ENCODE peak calls at places on chromosomes 13 and 19, in six cellular contexts. Z is heart left ventricle, V is H54, E is esophagus squamous epithelium, N is gastrocnemius medialis, Q is lower leg skin. U is an unnamed sample.

GRCh38 chr19:17183271-17183757 is 31.8 kb upstream of the USE1 start:
- DNase-seq in V (no peak), Q (no peak), Z (no peak), N (no peak), E (no peak), U (no peak)

GRCh38 chr13:98606296-98606695 is 29.4 kb upstream of the STK24 start:
- DNase-seq in E (no peak), Z (no peak), N (no peak), Q (no peak), V (no peak), U (no peak)

GRCh38 chr13:114119196-114119595 is 13.2 kb downstream of the RASA3 start:
- DNase-seq in N (no peak), E (no peak), V (peak; percentile 93), Z (no peak), Q (no peak), U (no peak)

GRCh38 chr13:58343081-58343480 is 711.5 kb downstream of the PCDH17 start:
- DNase-seq in N (no peak), Q (no peak), E (no peak), Z (no peak), V (no peak), U (no peak)

GRCh38 chr19:46959962-46960556 is 59.6 kb upstream of the NPAS1 start:
- DNase-seq in Z (no peak), N (no peak), Q (no peak), V (no peak), E (no peak), U (no peak)

GRCh38 chr13:113880651-113881611 is 17.1 kb upstream of the GAS6 start:
- DNase-seq in V (no peak), Z (no peak), E (no peak), Q (peak; percentile 14), N (no peak), U (peak; percentile 79)

GRCh38 chr19:38337360-38337653 is 1.7 kb downstream of the CATSPERG start:
- DNase-seq in E (no peak), N (no peak), Q (no peak), V (no peak), Z (no peak), U (no peak)

GRCh38 chr19:42253245-42254082 is 1.5 kb downstream of the ERF start:
- DNase-seq in E (no peak), Z (peak; percentile 71), V (no peak), Q (peak; percentile 69), N (no peak), U (peak; percentile 66)

GRCh38 chr13:75801388-75801787 is 165.3 kb downstream of the LMO7 start:
- DNase-seq in N (no peak), V (no peak), Z (no peak), E (no peak), Q (no peak), U (no peak)

GRCh38 chr19:45766919-45767346 is 2.1 kb downstream of the SIX5 start:
- DNase-seq in V (no peak), N (no peak), Z (no peak), E (no peak), Q (peak; percentile 25), U (no peak)

GRCh38 chr19:48746738-48747575 is at the start of gene IZUMO1:
- DNase-seq in V (peak; percentile 87), Q (no peak), Z (peak; percentile 88), N (peak; percentile 68), E (no peak), U (no peak)

GRCh38 chr19:13366529-13367143 is 139.6 kb downstream of the CACNA1A start:
- DNase-seq in Z (no peak), N (no peak), E (no peak), V (peak; percentile 28), Q (no peak), U (no peak)

GRCh38 chr19:39195755-39196154 is 1.0 kb upstream of the NCCRP1 start:
- DNase-seq in E (no peak), Z (no peak), N (no peak), Q (no peak), V (no peak), U (no peak)

GRCh38 chr13:108926848-108927247 is 297.4 kb downstream of the MYO16 start:
- DNase-seq in V (no peak), N (no peak), Z (no peak), E (no peak), Q (no peak), U (no peak)

GRCh38 chr13:113397606-113398425 is 33.9 kb upstream of the GRTP1 start:
- DNase-seq in N (no peak), Q (no peak), E (no peak), V (no peak), Z (no peak), U (no peak)

GRCh38 chr13:67204731-67205130 is 25.4 kb downstream of the PCDH9 start:
- DNase-seq in E (no peak), N (no peak), V (no peak), Q (no peak), Z (no peak), U (no peak)

GRCh38 chr13:84844473-84844872 is 954.7 kb downstream of the SLITRK6 start:
- DNase-seq in N (no peak), E (no peak), Z (no peak), Q (no peak), V (no peak), U (no peak)

GRCh38 chr13:35518337-35518736 is 41.8 kb upstream of the MAB21L1 start:
- DNase-seq in Q (no peak), N (no peak), Z (no peak), V (no peak), E (no peak), U (no peak)

GRCh38 chr13:114099918-114100445 is 32.4 kb downstream of the RASA3 start:
- DNase-seq in Q (no peak), Z (peak; percentile 10), N (no peak), V (no peak), E (no peak), U (no peak)

GRCh38 chr13:113876341-113877148 is 12.7 kb upstream of the GAS6 start:
- DNase-seq in V (no peak), Q (no peak), E (no peak), N (no peak), Z (no peak), U (no peak)

GRCh38 chr13:75255653-75256052 is 226.3 kb downstream of the TBC1D4 start:
- DNase-seq in Q (no peak), N (no peak), E (no peak), V (no peak), Z (no peak), U (no peak)

GRCh38 chr13:99506632-99507031 is 5.4 kb downstream of the TM9SF2 start:
- DNase-seq in V (no peak), N (no peak), Z (no peak), Q (no peak), E (no peak), U (no peak)

GRCh38 chr19:16033136-16033530 is 43.2 kb upstream of the TPM4 start:
- DNase-seq in Q (no peak), E (no peak), N (no peak), Z (no peak), V (no peak), U (no peak)

GRCh38 chr13:48976677-48977625 is 1.2 kb downstream of the FNDC3A start:
- DNase-seq in E (peak; percentile 33), Z (no peak), N (peak; percentile 44), V (no peak), Q (peak; percentile 44), U (no peak)

GRCh38 chr19:44738603-44739585 is 9.6 kb upstream of the BCL3 start:
- DNase-seq in V (no peak), Q (no peak), E (no peak), Z (no peak), N (no peak), U (no peak)

GRCh38 chr19:10168386-10168948 is 26.3 kb downstream of the DNMT1 start:
- DNase-seq in Q (no peak), V (no peak), E (no peak), Z (no peak), N (no peak), U (no peak)

DNA sequence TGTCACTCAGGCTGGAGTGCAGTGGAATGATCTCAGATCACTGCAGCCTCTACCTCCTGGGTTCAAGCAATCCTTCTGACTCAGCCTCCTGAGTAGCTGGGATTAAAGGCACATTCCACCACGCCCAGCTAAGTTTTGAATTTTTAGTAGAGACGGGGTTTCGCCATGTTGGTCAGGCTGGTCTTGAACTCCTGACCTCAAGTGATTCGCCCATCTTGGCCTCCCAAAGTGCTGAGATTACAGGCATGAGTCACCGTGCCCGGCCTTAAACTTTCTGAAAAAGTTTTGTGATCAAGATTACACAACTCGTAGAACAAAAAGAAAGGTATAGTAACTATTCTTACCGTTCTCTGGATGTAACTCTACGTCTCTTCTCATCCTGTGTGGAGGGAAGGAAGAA is 21.2 kb downstream of the DNMT1 start:
- DNase-seq in E (no peak), Q (no peak), V (no peak), Z (no peak), N (no peak), U (no peak)
- TF ChIP-seq POLR2A in E (no peak), Q (no peak), V (no peak), Z (no peak), N (no peak), U (no peak)

DNA sequence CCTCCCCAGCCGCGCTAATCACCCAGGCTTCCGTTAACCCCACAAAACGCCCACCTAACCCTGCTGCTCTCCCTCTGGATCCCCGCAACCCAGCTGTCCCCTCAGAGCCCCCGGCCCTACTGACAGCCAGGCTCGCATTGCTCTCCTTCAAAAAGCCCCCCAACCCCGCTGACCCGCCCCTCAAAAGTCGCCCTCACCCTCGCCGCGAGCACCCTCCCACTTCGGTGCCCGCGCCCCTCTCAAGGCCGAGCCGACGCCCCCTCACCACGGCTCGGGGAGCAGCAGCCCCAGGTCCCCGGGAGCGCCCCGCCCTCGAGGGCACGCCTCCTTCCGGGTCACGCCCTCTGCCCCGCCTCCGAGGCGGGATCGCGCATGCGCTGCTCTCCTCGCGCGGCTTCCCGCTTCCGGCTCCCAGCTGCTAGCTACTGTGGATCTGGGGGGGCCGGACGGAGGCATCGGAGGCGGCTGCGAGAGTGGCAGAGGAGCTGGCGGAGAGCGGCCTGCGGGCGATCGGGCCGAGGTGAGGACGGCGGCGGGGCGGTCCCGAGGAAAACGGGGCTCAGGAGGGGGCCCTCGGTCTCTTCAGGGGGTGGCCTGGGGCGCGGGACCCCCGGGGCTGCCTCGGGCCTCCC is 46.1 kb downstream of the ARHGEF18 start:
- DNase-seq in E (peak; percentile 28), N (peak; percentile 70), V (peak; percentile 79), Z (peak; percentile 89), Q (peak; percentile 81), U (peak; percentile 79)
- TF ChIP-seq POLR2A in E (no peak), N (peak; percentile 46), V (peak; percentile 79), Z (no peak), Q (peak; percentile 44), U (peak; percentile 46)

GRCh38 chr13:50222569-50223332 is 207.5 kb downstream of the KCNRG start:
- DNase-seq in Z (peak; percentile 30), Q (peak; percentile 43), V (no peak), N (peak; percentile 50), E (no peak), U (peak; percentile 64)
- TF ChIP-seq POLR2A in Z (no peak), Q (no peak), V (no peak), N (no peak), E (no peak), U (no peak)

DNA sequence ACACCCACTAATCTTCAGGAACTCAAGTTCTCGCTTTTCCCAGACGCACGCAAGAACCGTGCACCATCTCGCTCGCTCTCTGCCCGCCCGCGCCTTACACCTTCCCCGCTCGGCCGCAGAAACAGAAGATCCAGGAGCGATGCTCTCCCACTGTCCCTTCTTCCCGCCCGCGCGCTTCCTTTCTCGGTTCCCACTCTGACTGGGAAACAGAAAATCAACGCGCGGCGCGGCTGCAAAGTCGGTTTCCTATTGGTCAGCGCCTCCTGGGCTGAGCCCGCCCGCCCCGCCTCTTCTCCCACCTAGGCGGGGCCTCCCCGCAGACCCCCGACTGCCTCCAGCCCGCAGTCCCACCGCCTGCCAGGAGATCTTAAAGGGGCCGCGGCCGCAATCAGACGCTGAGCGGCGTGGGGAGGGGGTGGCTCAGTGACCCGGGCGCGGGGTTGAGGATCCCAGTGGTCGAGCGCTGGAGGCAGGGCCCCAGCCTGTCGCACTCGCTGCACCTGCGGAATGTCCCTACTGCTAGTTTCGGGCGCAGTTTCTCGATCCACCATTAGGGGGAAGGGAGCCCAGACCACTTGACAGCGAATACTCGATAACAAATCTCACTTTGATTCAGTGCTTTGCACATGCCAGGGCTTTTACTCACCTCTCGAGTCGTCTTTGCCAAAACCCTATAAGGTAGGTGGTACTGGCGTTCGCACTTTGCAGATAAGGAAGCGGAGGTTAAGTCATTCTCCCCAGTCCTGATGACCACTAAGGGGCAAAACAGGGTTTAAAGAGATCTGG is 700 bp upstream of the SLC25A23 start:
- DNase-seq in Z (peak; percentile 95), E (peak; percentile 74), V (peak; percentile 94), Q (peak; percentile 93), N (peak; percentile 90), U (peak; percentile 92)
- TF ChIP-seq POLR2A in Z (no peak), E (no peak), V (no peak), Q (no peak), N (no peak), U (no peak)

U was measured in breast epithelium.